ENCODE peak calls at places on chromosomes 13 and 19, in seven cellular contexts. One of them, this sample, is unnamed.

GRCh38 chr19:50791594-50792245 is 1.5 kb downstream of the ACP4 start:
- DNase-seq in stomach: no peak
- DNase-seq in heart left ventricle: no peak
- DNase-seq in body of pancreas: no peak
- DNase-seq in HAP-1: no peak
- DNase-seq in adipocyte: no peak
- DNase-seq in CD8-positive, alpha-beta T cell: no peak
- DNase-seq in this sample: no peak

GRCh38 chr19:48969276-48970138 is 4.4 kb downstream of the FTL start:
- DNase-seq in heart left ventricle: no peak
- DNase-seq in body of pancreas: no peak
- DNase-seq in stomach: no peak
- DNase-seq in CD8-positive, alpha-beta T cell: no peak
- DNase-seq in adipocyte: peak; percentile 34
- DNase-seq in HAP-1: peak; percentile 47
- DNase-seq in this sample: no peak

GRCh38 chr13:110524484-110525254 is 36.9 kb downstream of the RAB20 start:
- DNase-seq in stomach: peak; percentile 62
- DNase-seq in heart left ventricle: peak; percentile 93
- DNase-seq in body of pancreas: peak; percentile 67
- DNase-seq in adipocyte: no peak
- DNase-seq in CD8-positive, alpha-beta T cell: no peak
- DNase-seq in HAP-1: no peak
- DNase-seq in this sample: no peak

GRCh38 chr19:50890422-50891252 is 17.4 kb downstream of the KLK2 start:
- DNase-seq in HAP-1: no peak
- DNase-seq in adipocyte: no peak
- DNase-seq in CD8-positive, alpha-beta T cell: no peak
- DNase-seq in body of pancreas: no peak
- DNase-seq in heart left ventricle: no peak
- DNase-seq in stomach: no peak
- DNase-seq in this sample: no peak

GRCh38 chr13:29022968-29023367 is 202.8 kb downstream of the MTUS2 start:
- DNase-seq in adipocyte: no peak
- DNase-seq in heart left ventricle: no peak
- DNase-seq in CD8-positive, alpha-beta T cell: no peak
- DNase-seq in HAP-1: no peak
- DNase-seq in stomach: no peak
- DNase-seq in body of pancreas: no peak
- DNase-seq in this sample: no peak

GRCh38 chr19:5240011-5240410 is 100.6 kb downstream of the PTPRS start:
- DNase-seq in body of pancreas: no peak
- DNase-seq in adipocyte: no peak
- DNase-seq in stomach: no peak
- DNase-seq in CD8-positive, alpha-beta T cell: no peak
- DNase-seq in HAP-1: no peak
- DNase-seq in heart left ventricle: no peak
- DNase-seq in this sample: no peak

GRCh38 chr19:2727640-2727944 is 6.4 kb upstream of the DIRAS1 start:
- DNase-seq in CD8-positive, alpha-beta T cell: no peak
- DNase-seq in HAP-1: no peak
- DNase-seq in heart left ventricle: no peak
- DNase-seq in body of pancreas: no peak
- DNase-seq in stomach: no peak
- DNase-seq in adipocyte: no peak
- DNase-seq in this sample: no peak

GRCh38 chr13:94249512-94249911 is 230.0 kb downstream of the DCT start:
- DNase-seq in CD8-positive, alpha-beta T cell: no peak
- DNase-seq in adipocyte: peak; percentile 74
- DNase-seq in heart left ventricle: no peak
- DNase-seq in body of pancreas: no peak
- DNase-seq in HAP-1: no peak
- DNase-seq in stomach: no peak
- DNase-seq in this sample: no peak

GRCh38 chr19:35657904-35658700 is 8.2 kb upstream of the UPK1A start:
- DNase-seq in CD8-positive, alpha-beta T cell: no peak
- DNase-seq in stomach: no peak
- DNase-seq in body of pancreas: no peak
- DNase-seq in adipocyte: no peak
- DNase-seq in heart left ventricle: no peak
- DNase-seq in HAP-1: no peak
- DNase-seq in this sample: no peak

GRCh38 chr13:25171517-25172302 is at the start of gene AMER2:
- DNase-seq in adipocyte: peak; percentile 62
- DNase-seq in stomach: no peak
- DNase-seq in heart left ventricle: no peak
- DNase-seq in HAP-1: peak; percentile 84
- DNase-seq in body of pancreas: peak; percentile 61
- DNase-seq in CD8-positive, alpha-beta T cell: no peak
- DNase-seq in this sample: peak; percentile 70

GRCh38 chr13:50711449-50711848 is 132.0 kb downstream of the DLEU7 start:
- DNase-seq in adipocyte: no peak
- DNase-seq in CD8-positive, alpha-beta T cell: no peak
- DNase-seq in body of pancreas: no peak
- DNase-seq in heart left ventricle: no peak
- DNase-seq in HAP-1: no peak
- DNase-seq in stomach: no peak
- DNase-seq in this sample: no peak

GRCh38 chr13:40391788-40392187 is 274.7 kb downstream of the FOXO1 start:
- DNase-seq in adipocyte: no peak
- DNase-seq in stomach: no peak
- DNase-seq in heart left ventricle: no peak
- DNase-seq in body of pancreas: no peak
- DNase-seq in CD8-positive, alpha-beta T cell: no peak
- DNase-seq in HAP-1: no peak
- DNase-seq in this sample: no peak

GRCh38 chr13:45292176-45292575 is 48.8 kb downstream of the TPT1 start:
- DNase-seq in HAP-1: no peak
- DNase-seq in CD8-positive, alpha-beta T cell: no peak
- DNase-seq in stomach: no peak
- DNase-seq in heart left ventricle: no peak
- DNase-seq in adipocyte: no peak
- DNase-seq in body of pancreas: no peak
- DNase-seq in this sample: no peak

GRCh38 chr13:92838786-92839185 is 387.8 kb upstream of the GPC6 start:
- DNase-seq in adipocyte: no peak
- DNase-seq in stomach: no peak
- DNase-seq in heart left ventricle: no peak
- DNase-seq in HAP-1: no peak
- DNase-seq in body of pancreas: no peak
- DNase-seq in CD8-positive, alpha-beta T cell: no peak
- DNase-seq in this sample: peak; percentile 89

GRCh38 chr19:34096020-34096915 is 76.0 kb upstream of the LSM14A start:
- DNase-seq in adipocyte: peak; percentile 72
- DNase-seq in heart left ventricle: no peak
- DNase-seq in HAP-1: peak; percentile 73
- DNase-seq in CD8-positive, alpha-beta T cell: no peak
- DNase-seq in stomach: no peak
- DNase-seq in body of pancreas: no peak
- DNase-seq in this sample: peak; percentile 69

GRCh38 chr19:56839665-56840451 is 668 bp downstream of the PEG3 start:
- DNase-seq in body of pancreas: peak; percentile 93
- DNase-seq in stomach: peak; percentile 61
- DNase-seq in adipocyte: peak; percentile 26
- DNase-seq in HAP-1: no peak
- DNase-seq in CD8-positive, alpha-beta T cell: peak; percentile 50
- DNase-seq in heart left ventricle: peak; percentile 97
- DNase-seq in this sample: no peak

GRCh38 chr13:35499131-35500051 is 22.9 kb upstream of the MAB21L1 start:
- DNase-seq in stomach: no peak
- DNase-seq in HAP-1: peak; percentile 76
- DNase-seq in body of pancreas: no peak
- DNase-seq in adipocyte: peak; percentile 34
- DNase-seq in heart left ventricle: no peak
- DNase-seq in CD8-positive, alpha-beta T cell: no peak
- DNase-seq in this sample: no peak

GRCh38 chr13:44249439-44249838 is 124.2 kb upstream of the SERP2 start:
- DNase-seq in CD8-positive, alpha-beta T cell: no peak
- DNase-seq in body of pancreas: peak; percentile 65
- DNase-seq in heart left ventricle: peak; percentile 41
- DNase-seq in HAP-1: no peak
- DNase-seq in stomach: no peak
- DNase-seq in adipocyte: peak; percentile 83
- DNase-seq in this sample: peak; percentile 85

GRCh38 chr19:40392894-40393517 is 3.0 kb upstream of the HIPK4 start:
- DNase-seq in CD8-positive, alpha-beta T cell: no peak
- DNase-seq in adipocyte: no peak
- DNase-seq in body of pancreas: peak; percentile 38
- DNase-seq in heart left ventricle: no peak
- DNase-seq in stomach: peak; percentile 53
- DNase-seq in HAP-1: peak; percentile 26
- DNase-seq in this sample: no peak

GRCh38 chr13:68888832-68889231 is 1218.8 kb upstream of the ATXN8OS start:
- DNase-seq in HAP-1: no peak
- DNase-seq in stomach: no peak
- DNase-seq in CD8-positive, alpha-beta T cell: no peak
- DNase-seq in heart left ventricle: no peak
- DNase-seq in body of pancreas: no peak
- DNase-seq in adipocyte: no peak
- DNase-seq in this sample: no peak

GRCh38 chr19:31340059-31341025 is 8.9 kb downstream of the TSHZ3 start:
- DNase-seq in stomach: no peak
- DNase-seq in adipocyte: peak; percentile 39
- DNase-seq in heart left ventricle: no peak
- DNase-seq in HAP-1: peak; percentile 40
- DNase-seq in body of pancreas: no peak
- DNase-seq in CD8-positive, alpha-beta T cell: no peak
- DNase-seq in this sample: peak; percentile 72

GRCh38 chr19:58556633-58557252 is 1.7 kb downstream of the UBE2M start:
- DNase-seq in adipocyte: no peak
- DNase-seq in body of pancreas: no peak
- DNase-seq in heart left ventricle: no peak
- DNase-seq in stomach: no peak
- DNase-seq in CD8-positive, alpha-beta T cell: no peak
- DNase-seq in HAP-1: no peak
- DNase-seq in this sample: no peak

GRCh38 chr19:58554494-58555368 is at the start of gene CHMP2A:
- DNase-seq in HAP-1: peak; percentile 99
- DNase-seq in adipocyte: peak; percentile 99
- DNase-seq in heart left ventricle: peak; percentile 99
- DNase-seq in CD8-positive, alpha-beta T cell: peak; percentile 97
- DNase-seq in stomach: peak; percentile 99
- DNase-seq in body of pancreas: peak; percentile 98
- DNase-seq in this sample: peak; percentile 99

GRCh38 chr19:58557253-58558065 is 952 bp downstream of the UBE2M start:
- DNase-seq in adipocyte: peak; percentile 18
- DNase-seq in HAP-1: peak; percentile 13
- DNase-seq in CD8-positive, alpha-beta T cell: no peak
- DNase-seq in stomach: no peak
- DNase-seq in body of pancreas: peak; percentile 13
- DNase-seq in heart left ventricle: peak; percentile 25
- DNase-seq in this sample: no peak

GRCh38 chr19:58555369-58555885 is 522 bp upstream of the CHMP2A start:
- DNase-seq in HAP-1: no peak
- DNase-seq in body of pancreas: no peak
- DNase-seq in stomach: no peak
- DNase-seq in CD8-positive, alpha-beta T cell: no peak
- DNase-seq in adipocyte: no peak
- DNase-seq in heart left ventricle: peak; percentile 24
- DNase-seq in this sample: no peak

GRCh38 chr19:58555920-58556632 is 1.2 kb upstream of the CHMP2A start:
- DNase-seq in HAP-1: no peak
- DNase-seq in heart left ventricle: peak; percentile 27
- DNase-seq in adipocyte: no peak
- DNase-seq in stomach: no peak
- DNase-seq in CD8-positive, alpha-beta T cell: no peak
- DNase-seq in body of pancreas: no peak
- DNase-seq in this sample: no peak
- H3K4me1 ChIP-seq in HAP-1: peaks cover 15% of the 10 kb centered on the region
- H3K4me1 ChIP-seq in heart left ventricle: peaks cover 40% of the 10 kb centered on the region
- H3K4me1 ChIP-seq in adipocyte: peaks cover 41% of the 10 kb centered on the region
- H3K4me1 ChIP-seq in stomach: peaks cover 66% of the 10 kb centered on the region
- H3K4me1 ChIP-seq in CD8-positive, alpha-beta T cell: peaks cover 41% of the 10 kb centered on the region
- H3K4me1 ChIP-seq in body of pancreas: peaks cover 50% of the 10 kb centered on the region
- H3K4me1 ChIP-seq in this sample: peaks cover 26% of the 10 kb centered on the region

GRCh38 chr19:10305139-10305806 is 4.3 kb downstream of the ZGLP1 start:
- DNase-seq in heart left ventricle: peak; percentile 47
- DNase-seq in HAP-1: no peak
- DNase-seq in CD8-positive, alpha-beta T cell: peak; percentile 15
- DNase-seq in adipocyte: peak; percentile 47
- DNase-seq in body of pancreas: no peak
- DNase-seq in stomach: no peak
- DNase-seq in this sample: no peak
- H3K4me1 ChIP-seq in heart left ventricle: no peaks in the 10 kb centered on the region
- H3K4me1 ChIP-seq in HAP-1: no peaks in the 10 kb centered on the region
- H3K4me1 ChIP-seq in CD8-positive, alpha-beta T cell: no peaks in the 10 kb centered on the region
- H3K4me1 ChIP-seq in adipocyte: no peaks in the 10 kb centered on the region
- H3K4me1 ChIP-seq in body of pancreas: no peaks in the 10 kb centered on the region
- H3K4me1 ChIP-seq in stomach: no peaks in the 10 kb centered on the region
- H3K4me1 ChIP-seq in this sample: no peaks in the 10 kb centered on the region

GRCh38 chr13:36914648-36915047 is 5.4 kb downstream of the SMAD9 start:
- DNase-seq in adipocyte: no peak
- DNase-seq in CD8-positive, alpha-beta T cell: no peak
- DNase-seq in HAP-1: no peak
- DNase-seq in stomach: no peak
- DNase-seq in body of pancreas: no peak
- DNase-seq in heart left ventricle: no peak
- DNase-seq in this sample: no peak

GRCh38 chr13:36912369-36912768 is 7.7 kb downstream of the SMAD9 start:
- DNase-seq in heart left ventricle: no peak
- DNase-seq in stomach: no peak
- DNase-seq in adipocyte: no peak
- DNase-seq in body of pancreas: no peak
- DNase-seq in HAP-1: no peak
- DNase-seq in CD8-positive, alpha-beta T cell: no peak
- DNase-seq in this sample: no peak

GRCh38 chr13:36915106-36915505 is 4.9 kb downstream of the SMAD9 start:
- DNase-seq in HAP-1: no peak
- DNase-seq in stomach: no peak
- DNase-seq in body of pancreas: no peak
- DNase-seq in adipocyte: no peak
- DNase-seq in heart left ventricle: no peak
- DNase-seq in CD8-positive, alpha-beta T cell: no peak
- DNase-seq in this sample: no peak

GRCh38 chr13:36913463-36913862 is 6.6 kb downstream of the SMAD9 start:
- DNase-seq in HAP-1: no peak
- DNase-seq in CD8-positive, alpha-beta T cell: no peak
- DNase-seq in heart left ventricle: no peak
- DNase-seq in adipocyte: no peak
- DNase-seq in body of pancreas: no peak
- DNase-seq in stomach: no peak
- DNase-seq in this sample: no peak

DNA sequence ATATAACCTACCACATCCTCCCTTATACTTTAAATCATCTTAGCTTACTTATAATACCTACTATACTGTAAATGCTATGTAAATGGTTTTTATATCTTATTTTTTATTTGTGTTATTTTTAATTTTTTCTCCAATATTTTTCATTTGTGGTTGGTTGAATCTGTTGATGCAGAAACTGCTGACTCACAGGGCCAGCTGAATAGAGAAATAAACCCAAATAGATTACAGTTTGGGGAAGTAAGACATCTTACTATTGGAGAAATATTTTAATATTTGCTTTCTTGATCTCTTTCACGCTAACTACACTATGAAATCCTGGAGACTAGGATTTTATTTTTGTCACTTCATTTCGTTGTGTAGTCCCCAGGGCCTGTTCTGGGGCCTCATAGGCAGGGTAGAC is 7.1 kb downstream of the SMAD9 start:
- DNase-seq in body of pancreas: no peak
- DNase-seq in heart left ventricle: no peak
- DNase-seq in HAP-1: no peak
- DNase-seq in adipocyte: no peak
- DNase-seq in CD8-positive, alpha-beta T cell: no peak
- DNase-seq in stomach: no peak
- DNase-seq in this sample: no peak
- H3K4me1 ChIP-seq in body of pancreas: no peaks in the 10 kb centered on the region
- H3K4me1 ChIP-seq in heart left ventricle: no peaks in the 10 kb centered on the region
- H3K4me1 ChIP-seq in HAP-1: peaks cover 15% of the 10 kb centered on the region
- H3K4me1 ChIP-seq in adipocyte: peaks cover 8% of the 10 kb centered on the region
- H3K4me1 ChIP-seq in CD8-positive, alpha-beta T cell: no peaks in the 10 kb centered on the region
- H3K4me1 ChIP-seq in stomach: peaks cover 38% of the 10 kb centered on the region
- H3K4me1 ChIP-seq in this sample: peaks cover 56% of the 10 kb centered on the region

GRCh38 chr19:12787458-12787857 is 3.8 kb upstream of the JUNB start:
- DNase-seq in CD8-positive, alpha-beta T cell: no peak
- DNase-seq in stomach: no peak
- DNase-seq in heart left ventricle: peak; percentile 12
- DNase-seq in HAP-1: no peak
- DNase-seq in adipocyte: no peak
- DNase-seq in body of pancreas: no peak
- DNase-seq in this sample: no peak
- H3K4me1 ChIP-seq in CD8-positive, alpha-beta T cell: peaks cover 61% of the 10 kb centered on the region
- H3K4me1 ChIP-seq in stomach: peaks cover 75% of the 10 kb centered on the region
- H3K4me1 ChIP-seq in heart left ventricle: peaks cover 40% of the 10 kb centered on the region
- H3K4me1 ChIP-seq in HAP-1: peaks cover 25% of the 10 kb centered on the region
- H3K4me1 ChIP-seq in adipocyte: peaks cover 58% of the 10 kb centered on the region
- H3K4me1 ChIP-seq in body of pancreas: peaks cover 83% of the 10 kb centered on the region
- H3K4me1 ChIP-seq in this sample: peaks cover 38% of the 10 kb centered on the region

This sample was measured in cardiac muscle cell.